ENCODE peak calls at places on chromosomes 1 and 21, in nine cellular contexts. Q is kidney, N is neural progenitor cell, T is spleen, H is fibroblast of lung, W is neuronal stem cell, B is pancreas, M is lower lobe of right lung, J is testis. Y is an unnamed sample. For H3K4me1 and H3K36me3, the result is how much of the 10 kb centered on the place peaks cover.

GRCh38 chr1:25871704-25872494 is 3.6 kb downstream of the PAQR7 start:
- DNase-seq in Q (no peak), N (no peak), T (peak), H (no peak), W (no peak), B (peak), M (peak), J (no peak), Y (peak)

GRCh38 chr1:159952932-159953331 is 1.1 kb downstream of the SLAMF9 start:
- DNase-seq in Q (no peak), N (no peak), T (peak), H (no peak), W (no peak), B (no peak), M (no peak), J (no peak), Y (no peak)

GRCh38 chr1:205326812-205327466 is 5.4 kb upstream of the NUAK2 start:
- DNase-seq in Q (no peak), N (no peak), T (no peak), H (no peak), W (no peak), B (no peak), M (no peak), J (no peak), Y (no peak)

GRCh38 chr1:65265296-65266271 is 43.8 kb upstream of the DNAJC6 start:
- DNase-seq in Q (peak), N (peak), T (peak), H (peak), W (no peak), B (peak), M (no peak), J (peak), Y (peak)

GRCh38 chr1:153390938-153391710 is at the start of gene S100A8:
- DNase-seq in Q (no peak), N (no peak), T (peak), H (no peak), W (no peak), B (no peak), M (peak), J (peak), Y (peak)

GRCh38 chr1:97091679-97092078 is 370.1 kb downstream of the PTBP2 start:
- DNase-seq in Q (no peak), N (no peak), T (no peak), H (no peak), W (no peak), B (no peak), M (no peak), J (no peak), Y (no peak)

GRCh38 chr1:78787554-78787953 is 137.9 kb downstream of the IFI44 start:
- DNase-seq in Q (no peak), N (no peak), T (no peak), H (peak), W (no peak), B (no peak), M (no peak), J (no peak), Y (no peak)

GRCh38 chr1:184504012-184504694 is 117.3 kb downstream of the C1orf21 start:
- DNase-seq in Q (no peak), N (peak), T (no peak), H (no peak), W (no peak), B (no peak), M (no peak), J (no peak), Y (no peak)

GRCh38 chr1:180921386-180921785 is 8.7 kb downstream of the KIAA1614 start:
- DNase-seq in Q (peak), N (no peak), T (no peak), H (no peak), W (no peak), B (no peak), M (no peak), J (no peak), Y (no peak)

GRCh38 chr1:57976218-57976617 is 552.4 kb upstream of the DAB1 start:
- DNase-seq in Q (no peak), N (no peak), T (no peak), H (no peak), W (no peak), B (no peak), M (no peak), J (no peak), Y (no peak)

GRCh38 chr1:116808476-116809180 is 54.4 kb downstream of the CD2 start:
- DNase-seq in Q (no peak), N (no peak), T (no peak), H (no peak), W (no peak), B (no peak), M (no peak), J (no peak), Y (no peak)

GRCh38 chr1:42963378-42964005 is 4.8 kb upstream of the SLC2A1 start:
- DNase-seq in Q (no peak), N (no peak), T (no peak), H (peak), W (no peak), B (no peak), M (no peak), J (no peak), Y (no peak)

GRCh38 chr1:206766251-206766856 is 4.2 kb upstream of the IL19 start:
- DNase-seq in Q (peak), N (peak), T (peak), H (peak), W (no peak), B (no peak), M (peak), J (peak), Y (peak)

GRCh38 chr21:42075686-42076471 is 4.8 kb downstream of the UMODL1 start:
- DNase-seq in Q (peak), N (no peak), T (peak), H (no peak), W (no peak), B (no peak), M (no peak), J (no peak), Y (no peak)

GRCh38 chr1:26677306-26678115 is 18.3 kb upstream of the ARID1A start:
- DNase-seq in Q (peak), N (peak), T (peak), H (peak), W (no peak), B (peak), M (peak), J (peak), Y (peak)

GRCh38 chr1:201634261-201634660 is 95.3 kb downstream of the NAV1 start:
- DNase-seq in Q (peak), N (no peak), T (no peak), H (peak), W (no peak), B (no peak), M (no peak), J (no peak), Y (no peak)
- H3K4me1 ChIP-seq in Q (under half), N (under half), T (under half), H (half or more), W (under half), B (under half), M (under half), J (under half), Y (under half)

GRCh38 chr1:172647110-172647564 is 11.8 kb upstream of the FASLG start:
- DNase-seq in Q (no peak), N (no peak), T (no peak), H (no peak), W (no peak), B (no peak), M (no peak), J (no peak), Y (no peak)
- H3K27ac ChIP-seq in Q (no peak), N (no peak), T (no peak), H (no peak), W (no peak), B (no peak), M (no peak), J (no peak), Y (no peak)

GRCh38 chr1:53257454-53258081 is 19.2 kb upstream of the MAGOH start:
- DNase-seq in Q (no peak), N (no peak), T (no peak), H (no peak), W (no peak), B (no peak), M (no peak), J (no peak), Y (no peak)

GRCh38 chr1:53256744-53257453 is 18.6 kb upstream of the MAGOH start:
- DNase-seq in Q (no peak), N (no peak), T (no peak), H (no peak), W (no peak), B (no peak), M (no peak), J (no peak), Y (no peak)

GRCh38 chr1:53250325-53250724 is 12.0 kb upstream of the MAGOH start:
- DNase-seq in Q (no peak), N (no peak), T (no peak), H (no peak), W (no peak), B (no peak), M (no peak), J (no peak), Y (no peak)

GRCh38 chr1:53255031-53255430 is 16.7 kb upstream of the MAGOH start:
- DNase-seq in Q (no peak), N (no peak), T (no peak), H (no peak), W (no peak), B (no peak), M (no peak), J (no peak), Y (no peak)

GRCh38 chr1:53254011-53254640 is 15.8 kb upstream of the MAGOH start:
- DNase-seq in Q (no peak), N (no peak), T (no peak), H (peak), W (no peak), B (no peak), M (no peak), J (no peak), Y (no peak)
- H3K36me3 ChIP-seq in Q (under half), N (under half), T (half or more), H (under half), W (under half), B (under half), M (under half), J (under half), Y (under half)

GRCh38 chr1:203673550-203674411 is 47.1 kb downstream of the ATP2B4 start:
- DNase-seq in Q (peak), N (no peak), T (peak), H (peak), W (no peak), B (no peak), M (no peak), J (peak), Y (no peak)

GRCh38 chr1:203671047-203671446 is 44.4 kb downstream of the ATP2B4 start:
- DNase-seq in Q (no peak), N (no peak), T (no peak), H (peak), W (no peak), B (no peak), M (no peak), J (no peak), Y (no peak)

GRCh38 chr1:203669739-203670138 is 43.1 kb downstream of the ATP2B4 start:
- DNase-seq in Q (no peak), N (no peak), T (no peak), H (peak), W (no peak), B (no peak), M (no peak), J (no peak), Y (no peak)

GRCh38 chr1:203671808-203672207 is 45.2 kb downstream of the ATP2B4 start:
- DNase-seq in Q (no peak), N (no peak), T (no peak), H (no peak), W (no peak), B (no peak), M (no peak), J (no peak), Y (no peak)

GRCh38 chr1:203672354-203672753 is 45.7 kb downstream of the ATP2B4 start:
- DNase-seq in Q (no peak), N (peak), T (no peak), H (peak), W (no peak), B (peak), M (no peak), J (no peak), Y (peak)
- H3K4me1 ChIP-seq in Q (under half), N (under half), T (half or more), H (half or more), W (under half), B (under half), M (half or more), J (under half), Y (under half)

DNA sequence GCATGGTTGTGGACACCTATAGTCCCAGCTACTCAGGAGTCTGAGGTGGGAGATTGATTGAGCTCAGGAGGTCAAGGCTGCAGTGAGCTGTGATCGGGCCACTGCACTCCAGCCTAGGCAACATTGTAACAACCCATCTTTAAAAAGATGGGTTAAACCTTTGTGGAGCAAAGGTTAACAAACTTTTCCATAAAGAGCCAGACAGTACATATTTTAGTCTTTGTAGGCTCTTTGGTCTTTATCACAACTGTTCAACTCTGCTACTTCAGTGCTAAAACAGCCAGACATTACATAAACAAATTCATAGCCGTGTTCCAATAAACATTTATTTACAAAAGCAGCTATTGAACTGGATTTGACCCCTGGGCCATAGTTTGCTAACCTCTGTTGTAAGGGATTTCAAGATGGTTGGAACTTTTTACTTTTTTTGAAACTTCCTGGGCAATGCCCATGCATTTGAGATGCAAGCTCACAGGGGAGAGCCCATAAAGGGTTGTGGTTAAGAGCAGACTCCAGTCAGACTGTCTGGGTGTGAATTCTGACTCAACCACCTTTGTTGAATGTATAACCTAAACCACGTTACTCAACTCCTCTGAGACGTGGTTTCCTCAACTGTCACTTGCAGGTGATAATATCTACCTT is 10.8 kb downstream of the INAVA start:
- DNase-seq in Q (no peak), N (no peak), T (peak), H (no peak), W (no peak), B (no peak), M (no peak), J (no peak), Y (no peak)
- H3K27ac ChIP-seq in Q (no peak), N (no peak), T (no peak), H (no peak), W (no peak), B (no peak), M (no peak), J (peak), Y (peak)

DNA sequence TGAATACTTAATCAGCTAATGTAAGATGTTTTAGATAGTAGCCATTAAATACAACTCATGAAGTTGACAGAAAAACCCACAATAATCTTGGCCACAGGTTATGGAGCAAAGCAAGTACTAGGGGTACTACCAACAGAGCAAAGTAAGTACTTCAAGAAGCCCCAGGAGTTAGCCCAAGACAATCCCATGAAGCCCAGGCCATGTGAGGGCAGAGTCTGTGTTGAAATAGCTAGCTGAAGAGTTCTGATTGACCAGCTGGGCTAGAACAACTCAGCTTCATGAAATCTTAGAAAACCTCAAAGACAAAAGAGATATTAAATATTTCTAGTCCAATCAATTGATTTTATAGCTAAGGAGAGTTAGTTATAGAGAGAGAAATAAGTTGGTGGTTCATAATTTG is 212.9 kb upstream of the HOOK1 start:
- DNase-seq in Q (no peak), N (no peak), T (no peak), H (no peak), W (no peak), B (no peak), M (no peak), J (no peak), Y (no peak)
- H3K36me3 ChIP-seq in Q (under half), N (under half), T (under half), H (under half), W (under half), B (under half), M (under half), J (under half), Y (under half)

GRCh38 chr1:14602131-14602530 is 3.6 kb downstream of the KAZN start:
- DNase-seq in Q (peak), N (peak), T (no peak), H (peak), W (no peak), B (peak), M (no peak), J (peak), Y (no peak)
- H3K4me1 ChIP-seq in Q (under half), N (half or more), T (under half), H (under half), W (half or more), B (under half), M (under half), J (under half), Y (under half)